ENCODE peak calls at places on chromosome 2, in five cellular contexts. F, Z, H, V and P are unnamed samples.

GRCh38 chr2:96530474-96531357 is 5.8 kb upstream of the ARID5A start:
- DNase-seq in F (no peak), Z (no peak), H (no peak), V (no peak), P (no peak)

GRCh38 chr2:99688699-99689098 is 198.9 kb upstream of the REV1 start:
- DNase-seq in F (no peak), Z (no peak), H (no peak), V (no peak), P (no peak)

GRCh38 chr2:142330458-142330857 is 199.6 kb upstream of the LRP1B start:
- DNase-seq in F (no peak), Z (no peak), H (no peak), V (no peak), P (no peak)

GRCh38 chr2:444937-445884 is 157.3 kb upstream of the ALKAL2 start:
- DNase-seq in F (no peak), Z (no peak), H (no peak), V (no peak), P (no peak)

GRCh38 chr2:30738141-30738911 is 68.9 kb downstream of the CAPN13 start:
- DNase-seq in F (no peak), Z (no peak), H (no peak), V (no peak), P (no peak)

GRCh38 chr2:71536311-71536710 is 83.0 kb downstream of the DYSF start:
- DNase-seq in F (no peak), Z (peak; percentile 82), H (no peak), V (no peak), P (peak; percentile 84)

GRCh38 chr2:219634951-219635751 is 7.7 kb downstream of the SLC4A3 start:
- DNase-seq in F (no peak), Z (no peak), H (no peak), V (no peak), P (no peak)

GRCh38 chr2:147311058-147311429 is 533.8 kb upstream of the ACVR2A start:
- DNase-seq in F (peak; percentile 18), Z (no peak), H (no peak), V (no peak), P (no peak)

GRCh38 chr2:14255135-14255820 is 377.2 kb upstream of the LRATD1 start:
- DNase-seq in F (no peak), Z (no peak), H (no peak), V (no peak), P (no peak)

GRCh38 chr2:3774336-3774735 is 71.0 kb downstream of the DCDC2C start:
- DNase-seq in F (no peak), Z (no peak), H (no peak), V (no peak), P (no peak)

GRCh38 chr2:37982147-37982582 is 57.1 kb downstream of the RMDN2 start:
- DNase-seq in F (peak; percentile 73), Z (peak; percentile 80), H (peak; percentile 50), V (peak; percentile 82), P (peak; percentile 33)

GRCh38 chr2:240566203-240567136 is 1.8 kb upstream of the RNPEPL1 start:
- DNase-seq in F (peak; percentile 97), Z (peak; percentile 94), H (peak; percentile 75), V (peak; percentile 91), P (no peak)

GRCh38 chr2:65024149-65024829 is 31.9 kb upstream of the CEP68 start:
- DNase-seq in F (no peak), Z (peak; percentile 94), H (peak; percentile 82), V (peak; percentile 50), P (peak; percentile 68)

GRCh38 chr2:232571026-232571474 is 20.6 kb downstream of the EIF4E2 start:
- DNase-seq in F (no peak), Z (no peak), H (no peak), V (no peak), P (no peak)

GRCh38 chr2:191760655-191761054 is 82.7 kb downstream of the NABP1 start:
- DNase-seq in F (no peak), Z (no peak), H (no peak), V (no peak), P (no peak)

GRCh38 chr2:145190031-145190703 is 670.2 kb upstream of the ZEB2 start:
- DNase-seq in F (no peak), Z (peak; percentile 7), H (peak; percentile 20), V (peak; percentile 76), P (no peak)

GRCh38 chr2:207180741-207181140 is 15.0 kb upstream of the KLF7 start:
- DNase-seq in F (no peak), Z (peak; percentile 43), H (peak; percentile 63), V (no peak), P (no peak)

GRCh38 chr2:75560768-75561565 is at the start of gene EVA1A:
- DNase-seq in F (no peak), Z (peak; percentile 88), H (peak; percentile 91), V (peak; percentile 89), P (no peak)

GRCh38 chr2:33038799-33039198 is 92.0 kb downstream of the LTBP1 start:
- DNase-seq in F (no peak), Z (no peak), H (no peak), V (no peak), P (no peak)

GRCh38 chr2:158071018-158071417 is 30.7 kb upstream of the UPP2 start:
- DNase-seq in F (no peak), Z (no peak), H (no peak), V (no peak), P (no peak)

GRCh38 chr2:237870754-237871651 is 11.6 kb downstream of the RAMP1 start:
- DNase-seq in F (no peak), Z (no peak), H (no peak), V (no peak), P (no peak)

GRCh38 chr2:46384457-46384815 is 87.2 kb downstream of the EPAS1 start:
- DNase-seq in F (no peak), Z (no peak), H (no peak), V (no peak), P (no peak)

GRCh38 chr2:172087780-172088244 is 2.5 kb downstream of the DLX1 start:
- DNase-seq in F (peak; percentile 14), Z (peak; percentile 63), H (no peak), V (no peak), P (no peak)

GRCh38 chr2:25314514-25315315 is 27.0 kb downstream of the DNMT3A start:
- DNase-seq in F (peak; percentile 54), Z (no peak), H (peak; percentile 55), V (peak; percentile 89), P (no peak)

GRCh38 chr2:133271105-133271504 is 297.2 kb downstream of the NCKAP5 start:
- DNase-seq in F (no peak), Z (no peak), H (peak; percentile 77), V (no peak), P (no peak)

GRCh38 chr2:85183481-85183880 is 50.3 kb downstream of the TCF7L1 start:
- DNase-seq in F (no peak), Z (peak; percentile 81), H (peak; percentile 45), V (no peak), P (no peak)

DNA sequence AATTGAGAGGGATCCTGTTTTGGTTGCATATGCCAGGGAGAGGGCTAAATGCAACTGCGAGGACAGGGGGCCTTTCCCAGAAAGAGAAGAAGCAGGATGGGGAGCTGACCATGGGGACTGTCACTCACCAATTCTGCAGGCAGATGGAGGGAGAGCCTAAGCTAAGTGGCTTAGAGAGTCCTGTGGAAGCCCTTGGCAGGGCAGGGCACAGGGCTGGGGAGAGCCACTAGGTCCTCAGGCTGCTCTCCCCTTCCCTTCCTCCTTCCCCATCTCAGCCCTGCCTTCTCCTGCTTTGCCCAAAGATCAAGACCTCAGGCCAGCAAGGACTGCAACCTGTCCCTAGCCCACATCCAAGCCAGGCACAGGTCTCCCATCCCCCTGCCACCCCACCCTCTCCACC is 24.4 kb upstream of the CATIP start:
- DNase-seq in F (no peak), Z (no peak), H (no peak), V (no peak), P (no peak)
- H3K4me3 ChIP-seq in F (no peak overlapping the region), Z (no peak overlapping the region), H (no peak overlapping the region), V (no peak overlapping the region), P (no peak overlapping the region)

DNA sequence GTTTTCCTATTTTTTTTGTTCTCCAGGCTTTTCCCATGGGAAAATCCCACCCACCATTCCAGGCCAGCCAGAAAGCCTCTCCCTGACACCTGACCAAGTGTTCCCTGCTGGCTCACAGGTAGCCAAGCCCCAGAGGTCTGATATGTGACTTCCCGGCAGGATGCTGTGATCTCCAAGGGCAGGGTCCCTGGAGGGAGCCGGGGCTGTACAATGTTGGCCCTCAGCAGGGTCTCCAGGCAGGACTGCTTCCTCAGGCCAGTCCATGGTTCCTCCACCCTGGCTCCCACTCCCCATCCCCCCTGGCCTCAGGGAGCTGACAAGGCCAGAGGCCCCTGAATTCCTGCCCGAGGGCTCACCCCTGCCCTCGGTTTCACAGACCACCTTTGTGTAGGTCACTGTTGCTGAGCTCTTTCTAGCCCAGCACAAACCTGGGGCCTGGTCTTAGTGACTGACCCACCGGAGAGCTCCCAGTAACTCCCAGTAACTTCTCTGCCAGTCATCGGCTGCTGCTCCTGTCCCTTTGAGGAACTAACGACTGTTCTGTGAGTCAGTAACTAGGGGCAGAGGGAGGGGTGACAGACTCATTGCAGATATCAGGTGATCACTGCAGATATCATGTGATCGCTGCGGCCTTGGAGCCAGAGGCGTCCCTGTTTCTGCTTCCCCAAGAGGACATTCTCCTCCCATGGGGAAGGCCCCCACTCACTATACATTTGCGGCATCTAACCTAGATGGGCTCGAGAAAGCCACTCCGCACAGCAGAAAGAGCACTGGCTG is 38.7 kb downstream of the SDC1 start:
- DNase-seq in F (peak; percentile 91), Z (peak; percentile 32), H (peak; percentile 66), V (no peak), P (no peak)
- H3K4me3 ChIP-seq in F (peak overlapping the region; percentile 14), Z (no peak overlapping the region), H (no peak overlapping the region), V (no peak overlapping the region), P (no peak overlapping the region)

DNA sequence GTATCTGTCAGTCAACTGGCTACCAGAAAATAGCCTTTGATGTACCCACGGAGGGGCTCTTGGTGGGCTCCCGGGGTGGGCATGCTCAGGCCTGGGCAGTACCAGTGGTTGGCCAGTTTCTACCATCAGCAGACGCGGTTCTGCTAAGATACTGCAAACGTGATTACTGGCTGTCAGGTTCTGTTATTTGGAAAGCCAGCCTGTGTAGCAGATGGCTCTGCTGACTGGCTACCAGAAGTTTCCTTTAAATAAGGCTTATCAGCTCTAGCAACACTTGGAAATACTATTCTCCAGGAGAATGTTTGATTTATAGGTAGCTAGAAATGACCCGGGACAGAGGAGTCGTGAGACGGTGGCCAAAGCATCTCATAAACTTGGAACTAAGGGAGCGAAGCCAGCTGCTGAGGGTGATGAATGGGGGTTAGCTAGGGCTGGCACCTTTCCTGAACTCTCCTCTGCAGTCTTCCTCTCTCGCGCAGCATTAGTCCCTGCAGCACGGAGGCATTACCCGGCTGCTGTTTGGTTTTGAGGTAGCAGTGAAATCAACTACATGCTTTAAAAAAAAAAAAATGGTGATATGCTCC is 171.9 kb downstream of the AGAP1 start:
- DNase-seq in F (no peak), Z (peak; percentile 53), H (peak; percentile 46), V (no peak), P (no peak)
- H3K4me3 ChIP-seq in F (no peak overlapping the region), Z (peak overlapping the region; percentile 54), H (peak overlapping the region; percentile 22), V (peak overlapping the region; percentile 27), P (no peak overlapping the region)

DNA sequence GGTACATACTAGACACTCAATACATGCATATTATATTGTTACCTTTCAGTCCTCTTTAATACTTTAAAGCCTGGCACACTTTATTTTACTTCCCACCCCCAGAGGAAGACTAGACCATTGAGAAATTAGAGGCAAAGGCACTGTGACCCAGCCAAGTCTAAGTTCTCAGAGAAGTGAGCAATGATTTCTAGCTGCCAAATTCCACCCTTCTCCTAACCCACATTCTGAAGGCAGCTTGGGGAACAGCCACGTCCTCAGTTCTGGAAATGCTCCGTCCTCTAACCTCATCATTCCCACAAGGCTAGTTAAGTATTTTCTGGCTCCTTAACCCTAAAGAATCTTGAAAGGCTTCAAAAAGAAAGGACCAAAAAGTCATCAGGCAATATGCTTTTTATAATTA is 86.6 kb downstream of the COL5A2 start:
- DNase-seq in F (peak; percentile 22), Z (peak; percentile 93), H (peak; percentile 97), V (no peak), P (peak; percentile 83)
- H3K4me3 ChIP-seq in F (no peak overlapping the region), Z (peak overlapping the region; percentile 34), H (no peak overlapping the region), V (no peak overlapping the region), P (no peak overlapping the region)